ENCODE peak calls at places on chromosomes 16 and 17, in seven cellular contexts. J is substantia nigra; U is OCI-LY7; Z is colonic mucosa; V is activated T-helper 9 cell treated with anti-CD3 and anti-CD28 coated beads, Interleukin-2, amount 50 U/mL, for 16 hours; A is activated B cell treated with CpG ODN at 0.5 μM for 24 hours; W is DMS153. K is an unnamed sample.

GRCh38 chr16:630815-631405 is at the start of gene WFIKKN1:
- DNase-seq in A (no peak), V (no peak), W (no peak), Z (peak; percentile 67), J (no peak), U (no peak), K (no peak)

GRCh38 chr17:37043201-37043600 is 94.4 kb downstream of the AATF start:
- DNase-seq in Z (no peak), V (no peak), W (no peak), J (no peak), A (no peak), U (no peak), K (no peak)

GRCh38 chr17:64615025-64615677 is 47.0 kb downstream of the SMURF2 start:
- DNase-seq in J (no peak), A (no peak), U (no peak), W (no peak), V (no peak), Z (no peak), K (no peak)

GRCh38 chr16:1537763-1538289 is 4.4 kb downstream of the TMEM204 start:
- DNase-seq in Z (no peak), V (no peak), A (no peak), W (no peak), U (no peak), J (no peak), K (peak; percentile 60)

GRCh38 chr16:56193951-56194726 is 2.9 kb downstream of the GNAO1 start:
- DNase-seq in Z (peak; percentile 58), U (peak; percentile 5), J (peak; percentile 85), W (peak; percentile 88), A (peak; percentile 50), V (peak; percentile 69), K (peak; percentile 53)

GRCh38 chr17:51059781-51060180 is 60.9 kb downstream of the SPAG9 start:
- DNase-seq in Z (no peak), W (no peak), A (no peak), V (no peak), U (no peak), J (no peak), K (no peak)

GRCh38 chr16:71915350-71915749 is 20.0 kb downstream of the IST1 start:
- DNase-seq in Z (no peak), V (no peak), W (no peak), A (no peak), U (no peak), J (no peak), K (no peak)

GRCh38 chr17:5042152-5043022 is 7.2 kb upstream of the SLC52A1 start:
- DNase-seq in Z (peak; percentile 59), U (no peak), W (no peak), V (peak; percentile 23), J (no peak), A (no peak), K (no peak)

GRCh38 chr16:14013571-14014283 is 57.4 kb upstream of the MRTFB start:
- DNase-seq in V (no peak), W (peak; percentile 65), U (no peak), Z (no peak), A (no peak), J (no peak), K (no peak)

GRCh38 chr16:85348921-85349334 is 236.7 kb upstream of the CIBAR2 start:
- DNase-seq in U (no peak), J (no peak), A (no peak), Z (no peak), W (no peak), V (no peak), K (no peak)

GRCh38 chr16:23962001-23962400 is 126.2 kb downstream of the PRKCB start:
- DNase-seq in A (no peak), J (no peak), V (peak; percentile 39), U (no peak), Z (no peak), W (no peak), K (no peak)

GRCh38 chr17:18860161-18860972 is 2.4 kb downstream of the PRPSAP2 start:
- DNase-seq in W (no peak), Z (peak; percentile 9), A (no peak), V (no peak), U (no peak), J (no peak), K (no peak)

GRCh38 chr17:49931416-49931815 is 37.6 kb upstream of the DLX4 start:
- DNase-seq in A (no peak), J (no peak), W (no peak), Z (no peak), U (no peak), V (no peak), K (no peak)

GRCh38 chr16:27761816-27762215 is 211.9 kb downstream of the KATNIP start:
- DNase-seq in U (no peak), W (no peak), A (no peak), V (no peak), Z (no peak), J (no peak), K (no peak)

GRCh38 chr17:73480740-73481139 is 163.5 kb downstream of the SDK2 start:
- DNase-seq in V (no peak), W (no peak), J (no peak), U (no peak), A (no peak), Z (no peak), K (no peak)

GRCh38 chr17:76497979-76498885 is 3.0 kb downstream of the RHBDF2 start:
- DNase-seq in A (no peak), Z (peak; percentile 63), U (no peak), W (peak; percentile 56), J (peak; percentile 71), V (no peak), K (no peak)

GRCh38 chr17:47694818-47695663 is 1.1 kb downstream of the TBKBP1 start:
- DNase-seq in U (peak; percentile 59), J (no peak), W (no peak), A (peak; percentile 52), Z (peak; percentile 41), V (peak; percentile 45), K (no peak)

GRCh38 chr16:77660311-77660710 is 62.0 kb upstream of the NUDT7 start:
- DNase-seq in J (no peak), Z (no peak), V (no peak), W (peak; percentile 29), U (no peak), A (no peak), K (no peak)

GRCh38 chr17:67164298-67164697 is 80.7 kb downstream of the HELZ start:
- DNase-seq in J (no peak), W (no peak), Z (no peak), A (no peak), U (no peak), V (no peak), K (no peak)

GRCh38 chr17:80106176-80106575 is 4.8 kb downstream of the GAA start:
- DNase-seq in V (no peak), Z (no peak), U (no peak), A (no peak), J (no peak), W (no peak), K (no peak)

GRCh38 chr17:55833311-55833710 is 82.5 kb downstream of the PCTP start:
- DNase-seq in A (no peak), W (no peak), Z (no peak), U (no peak), J (no peak), V (no peak), K (no peak)

GRCh38 chr17:78993981-78994671 is 14.4 kb upstream of the LGALS3BP start:
- DNase-seq in V (no peak), W (no peak), J (no peak), Z (no peak), U (no peak), A (no peak), K (no peak)

GRCh38 chr16:22945361-22945760 is 131.4 kb downstream of the HS3ST2 start:
- DNase-seq in U (no peak), W (no peak), Z (no peak), A (no peak), V (no peak), J (no peak), K (no peak)

GRCh38 chr16:79301036-79301435 is 299.5 kb downstream of the MAF start:
- DNase-seq in W (peak; percentile 62), V (no peak), J (no peak), A (no peak), Z (no peak), U (no peak), K (no peak)

GRCh38 chr17:27976331-27976730 is 66.1 kb upstream of the NLK start:
- DNase-seq in Z (no peak), W (no peak), V (no peak), U (no peak), A (no peak), J (no peak), K (no peak)

GRCh38 chr16:51114369-51114768 is 36.7 kb downstream of the SALL1 start:
- DNase-seq in Z (no peak), U (no peak), A (no peak), W (no peak), J (no peak), V (no peak), K (no peak)

GRCh38 chr16:2739555-2740435 is 12.6 kb upstream of the SRRM2 start:
- DNase-seq in J (no peak), A (no peak), V (no peak), U (no peak), Z (no peak), W (no peak), K (no peak)

GRCh38 chr17:82582208-82582607 is 62.7 kb downstream of the FOXK2 start:
- DNase-seq in Z (no peak), A (no peak), J (no peak), V (no peak), U (no peak), W (no peak), K (no peak)

GRCh38 chr16:69171325-69172095 is 15.5 kb upstream of the SNTB2 start:
- DNase-seq in U (no peak), A (no peak), Z (no peak), V (no peak), J (no peak), W (no peak), K (no peak)

GRCh38 chr16:75192606-75193264 is 14.2 kb downstream of the CTRB2 start:
- DNase-seq in V (no peak), J (no peak), Z (no peak), U (no peak), W (no peak), A (no peak), K (no peak)

GRCh38 chr16:87602005-87602790 is at the start of gene JPH3:
- DNase-seq in J (no peak), V (no peak), A (no peak), W (no peak), U (no peak), Z (no peak), K (no peak)

GRCh38 chr16:80197790-80198201 is 343.0 kb upstream of the DYNLRB2 start:
- DNase-seq in U (no peak), A (no peak), Z (no peak), W (no peak), V (no peak), J (no peak), K (no peak)

GRCh38 chr16:80583466-80583865 is 42.7 kb downstream of the DYNLRB2 start:
- DNase-seq in V (peak; percentile 31), J (no peak), Z (no peak), W (no peak), A (no peak), U (no peak), K (no peak)

GRCh38 chr17:71063127-71063526 is 893.8 kb downstream of the KCNJ2 start:
- DNase-seq in V (no peak), W (no peak), J (no peak), Z (no peak), U (no peak), A (no peak), K (no peak)

GRCh38 chr17:6098466-6099180 is 28.4 kb downstream of the WSCD1 start:
- DNase-seq in A (no peak), W (no peak), V (no peak), J (no peak), U (no peak), Z (no peak), K (no peak)

GRCh38 chr17:15513058-15513858 is 45.8 kb upstream of the CDRT4 start:
- DNase-seq in U (no peak), Z (no peak), V (no peak), W (no peak), A (no peak), J (no peak), K (no peak)

GRCh38 chr16:12868169-12868568 is 33.2 kb upstream of the SHISA9 start:
- DNase-seq in W (no peak), U (peak; percentile 53), V (no peak), A (no peak), Z (no peak), J (no peak), K (no peak)

GRCh38 chr17:69574257-69575197 is 160.0 kb downstream of the MAP2K6 start:
- DNase-seq in V (no peak), Z (no peak), A (no peak), U (peak; percentile 45), J (no peak), W (no peak), K (no peak)

K was measured in naive thymus-derived CD8-positive, alpha-beta T cell.